ENCODE peak calls at places on chromosome 7, in six cellular contexts. B is HepG2, J is HCT116, P is breast epithelium, O is HL-60, C is suprapubic skin. H is an unnamed sample.

GRCh38 chr7:79880312-79880711 is 254.3 kb upstream of the GNAI1 start:
- DNase-seq in B (no peak), J (no peak), P (no peak), O (no peak), C (no peak), H (no peak)

GRCh38 chr7:984361-985126 is 1.6 kb downstream of the CYP2W1 start:
- DNase-seq in P (no peak), O (no peak), J (no peak), C (no peak), B (no peak), H (no peak)

GRCh38 chr7:157399086-157399687 is 62.4 kb downstream of the DNAJB6 start:
- DNase-seq in B (no peak), C (no peak), J (no peak), O (no peak), P (no peak), H (no peak)

GRCh38 chr7:130009848-130010688 is 41.1 kb downstream of the ZC3HC1 start:
- DNase-seq in C (no peak), P (no peak), O (no peak), J (peak; percentile 91), B (peak; percentile 13), H (peak; percentile 72)

GRCh38 chr7:90209776-90210175 is 1.8 kb upstream of the STEAP2 start:
- DNase-seq in P (no peak), O (no peak), B (no peak), C (no peak), J (no peak), H (no peak)

GRCh38 chr7:143485500-143485899 is 7.8 kb downstream of the TAS2R41 start:
- DNase-seq in B (no peak), C (no peak), O (peak; percentile 5), P (no peak), J (no peak), H (no peak)

GRCh38 chr7:103142494-103142893 is 6.4 kb downstream of the NAPEPLD start:
- DNase-seq in O (no peak), J (no peak), C (no peak), P (no peak), B (no peak), H (no peak)

GRCh38 chr7:37942934-37943610 is 22.6 kb downstream of the EPDR1 start:
- DNase-seq in P (no peak), C (no peak), J (no peak), B (peak; percentile 100), O (no peak), H (peak; percentile 76)

GRCh38 chr7:125355899-125356298 is 426.3 kb upstream of the POT1 start:
- DNase-seq in O (peak; percentile 78), J (no peak), C (no peak), P (no peak), B (no peak), H (no peak)

GRCh38 chr7:49643321-49643720 is 130.1 kb upstream of the VWC2 start:
- DNase-seq in B (no peak), P (no peak), O (no peak), J (no peak), C (no peak), H (no peak)

GRCh38 chr7:92359801-92360200 is 87.5 kb upstream of the GATAD1 start:
- DNase-seq in O (no peak), P (no peak), J (no peak), B (no peak), C (no peak), H (no peak)

GRCh38 chr7:75967573-75967997 is 26.8 kb downstream of the TMEM120A start:
- DNase-seq in B (no peak), O (peak; percentile 56), C (peak; percentile 80), P (no peak), J (no peak), H (peak; percentile 70)

GRCh38 chr7:33986951-33987948 is 81.9 kb downstream of the BMPER start:
- DNase-seq in O (no peak), C (no peak), B (peak; percentile 27), J (peak; percentile 96), P (no peak), H (no peak)

DNA sequence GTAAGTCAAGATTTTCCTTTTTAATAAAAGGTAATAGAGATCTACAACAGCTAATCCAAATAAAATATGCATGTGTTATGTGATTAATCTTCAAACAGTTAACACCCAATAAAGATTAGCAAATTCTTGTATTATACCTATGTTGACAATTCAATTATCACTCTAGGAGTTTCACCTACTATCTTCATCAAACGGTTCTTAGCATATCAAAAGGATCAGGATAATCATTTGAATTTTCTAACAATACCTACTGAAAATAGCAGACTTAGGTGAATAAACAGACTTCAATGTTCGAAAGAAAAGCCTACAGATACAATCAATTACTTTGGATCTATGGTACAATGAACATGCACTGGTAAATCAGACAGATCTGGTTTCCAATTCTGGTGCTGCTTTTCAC is 268.3 kb downstream of the CACNA2D1 start:
- DNase-seq in B (no peak), J (no peak), P (no peak), O (no peak), C (no peak), H (no peak)
- TF ChIP-seq POLR2AphosphoS5 in B (no peak), J (no peak), P (no peak), O (no peak), C (no peak), H (no peak)

GRCh38 chr7:29146888-29147609 is 712 bp upstream of the CPVL start:
- DNase-seq in B (peak; percentile 60), P (no peak), O (no peak), C (no peak), J (peak; percentile 8), H (no peak)

GRCh38 chr7:29143698-29144203 is 2.6 kb downstream of the CPVL start:
- DNase-seq in J (no peak), C (no peak), B (peak; percentile 35), P (no peak), O (no peak), H (no peak)

GRCh38 chr7:29145553-29146081 is 720 bp downstream of the CPVL start:
- DNase-seq in J (no peak), B (no peak), C (no peak), P (no peak), O (no peak), H (no peak)

GRCh38 chr7:29147821-29148220 is 1.5 kb upstream of the CPVL start:
- DNase-seq in C (no peak), O (no peak), B (no peak), J (no peak), P (no peak), H (no peak)

DNA sequence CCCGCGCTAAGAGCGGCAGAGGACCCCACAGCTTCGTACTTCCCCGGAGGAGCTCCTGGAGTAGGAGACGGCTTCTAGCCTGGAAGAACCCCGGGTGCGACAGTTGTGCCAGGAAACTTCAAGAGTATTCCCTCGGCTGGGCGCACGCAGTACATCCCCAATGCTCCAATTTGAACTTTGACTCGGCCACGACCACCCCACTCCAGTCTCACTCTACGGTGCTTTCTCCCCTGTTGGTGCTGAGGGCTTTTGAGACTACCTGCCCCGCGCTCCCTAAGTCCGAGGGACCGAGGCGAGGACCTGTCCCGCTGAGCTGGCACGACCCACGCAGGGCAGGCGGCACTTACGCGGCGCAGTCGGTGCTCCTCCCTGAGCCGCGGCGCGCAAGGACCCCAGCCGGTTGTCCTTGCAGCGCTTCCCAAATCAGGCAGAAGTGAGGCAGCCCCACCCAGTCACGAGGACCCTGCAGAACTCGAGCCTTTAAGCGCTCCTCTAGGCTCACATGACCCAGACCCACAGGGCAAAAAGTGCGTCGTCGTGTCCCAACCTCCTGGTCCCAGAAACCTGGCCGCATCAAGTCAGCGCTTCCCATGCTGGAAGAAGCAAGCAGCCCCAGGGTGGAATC is at the start of gene CPVL:
- DNase-seq in C (no peak), J (peak; percentile 29), O (no peak), P (peak; percentile 22), B (peak; percentile 71), H (peak; percentile 84)
- H3K4me3 ChIP-seq in C (peak within 1 kb of the TSS; percentile 49), J (peak within 1 kb of the TSS; percentile 52), O (peak within 1 kb of the TSS; percentile 40), P (peak within 1 kb of the TSS; percentile 47), B (peak within 1 kb of the TSS; percentile 85), H (peak within 1 kb of the TSS; percentile 56)

GRCh38 chr7:35370694-35371093 is 116.8 kb upstream of the TBX20 start:
- DNase-seq in O (no peak), P (no peak), C (no peak), J (no peak), B (no peak), H (no peak)
- TF ChIP-seq POLR2AphosphoS5 in O (no peak), P (no peak), C (no peak), J (no peak), B (no peak), H (no peak)

GRCh38 chr7:64893401-64893800 is 9.7 kb upstream of the ZNF273 start:
- DNase-seq in O (no peak), J (no peak), P (no peak), B (no peak), C (no peak), H (no peak)

GRCh38 chr7:64889686-64890162 is 13.3 kb upstream of the ZNF273 start:
- DNase-seq in B (no peak), P (no peak), J (no peak), O (no peak), C (peak; percentile 74), H (no peak)

GRCh38 chr7:64892116-64892515 is 11.0 kb upstream of the ZNF273 start:
- DNase-seq in J (no peak), O (no peak), C (no peak), B (no peak), P (no peak), H (no peak)

GRCh38 chr7:64890761-64891666 is 12.1 kb upstream of the ZNF273 start:
- DNase-seq in B (no peak), C (peak; percentile 54), J (no peak), O (no peak), P (peak; percentile 68), H (no peak)

GRCh38 chr7:64892666-64893269 is 10.3 kb upstream of the ZNF273 start:
- DNase-seq in J (no peak), B (no peak), C (peak; percentile 49), O (no peak), P (no peak), H (no peak)
- H3K4me3 ChIP-seq in J (no peak overlapping the region), B (no peak overlapping the region), C (no peak overlapping the region), O (no peak overlapping the region), P (no peak overlapping the region), H (no peak overlapping the region)

GRCh38 chr7:5612695-5613094 is 168.8 kb downstream of the RNF216 start:
- DNase-seq in P (no peak), B (no peak), J (no peak), C (no peak), O (no peak), H (no peak)
- TF ChIP-seq POLR2AphosphoS5 in P (no peak), B (no peak), J (no peak), C (no peak), O (no peak), H (no peak)

GRCh38 chr7:106281919-106282318 is 2.9 kb downstream of the NAMPT start:
- DNase-seq in B (no peak), J (no peak), C (no peak), O (no peak), P (no peak), H (no peak)
- H3K4me3 ChIP-seq in B (no peak overlapping the region), J (no peak overlapping the region), C (peak overlapping the region; percentile 82), O (peak overlapping the region; percentile 70), P (peak overlapping the region; percentile 76), H (peak overlapping the region; percentile 81)